ENCODE peak calls at places on chromosomes 6 and 20, in eight cellular contexts. D is LHCN-M2, U is endothelial cell, K is tibial nerve, S is K562, I is psoas muscle, C is heart right ventricle, E is EL. Y is an unnamed sample.

GRCh38 chr20:2708665-2709064 is 16.1 kb downstream of the EBF4 start:
- DNase-seq in C (no peak), U (no peak), I (no peak), D (no peak), E (no peak), S (no peak), K (no peak), Y (no peak)

GRCh38 chr20:23086931-23087411 is 847 bp upstream of the CD93 start:
- DNase-seq in D (no peak), I (peak; percentile 72), U (no peak), S (no peak), E (no peak), C (peak; percentile 78), K (no peak), Y (no peak)

GRCh38 chr6:71887006-71887743 is 825 bp downstream of the RIMS1 start:
- DNase-seq in C (no peak), I (peak; percentile 45), K (no peak), D (no peak), U (no peak), S (no peak), E (no peak), Y (no peak)

GRCh38 chr6:170344631-170345576 is 38.3 kb downstream of the FAM120B start:
- DNase-seq in C (peak; percentile 58), E (peak; percentile 88), D (peak; percentile 85), U (peak; percentile 6), I (no peak), S (no peak), K (no peak), Y (peak; percentile 63)

GRCh38 chr20:36620917-36621316 is 15.3 kb downstream of the RAB5IF start:
- DNase-seq in D (no peak), I (no peak), U (no peak), K (no peak), E (no peak), S (no peak), C (no peak), Y (no peak)

GRCh38 chr6:147136057-147136456 is 68.2 kb upstream of the STXBP5 start:
- DNase-seq in E (no peak), D (no peak), I (no peak), K (no peak), U (no peak), S (no peak), C (no peak), Y (no peak)

GRCh38 chr20:35120012-35120701 is 27.0 kb downstream of the EDEM2 start:
- DNase-seq in K (no peak), S (peak; percentile 68), D (peak; percentile 20), C (no peak), I (no peak), E (peak; percentile 75), U (no peak), Y (peak; percentile 54)

GRCh38 chr6:26739811-26740210 is 80.3 kb upstream of the ZNF322 start:
- DNase-seq in I (no peak), E (no peak), U (no peak), C (no peak), S (peak; percentile 1), K (no peak), D (no peak), Y (no peak)

GRCh38 chr20:32681175-32682084 is 7.7 kb upstream of the C20orf203 start:
- DNase-seq in U (peak; percentile 49), C (no peak), D (no peak), E (peak; percentile 41), K (no peak), I (no peak), S (peak; percentile 84), Y (peak; percentile 7)

GRCh38 chr6:143782517-143782916 is 60.6 kb upstream of the LTV1 start:
- DNase-seq in S (no peak), I (no peak), K (no peak), U (no peak), D (no peak), C (no peak), E (no peak), Y (no peak)

GRCh38 chr6:64679411-64679810 is 1027.6 kb downstream of the EYS start:
- DNase-seq in I (no peak), D (no peak), C (no peak), K (no peak), U (no peak), S (no peak), E (no peak), Y (peak; percentile 21)

GRCh38 chr6:100796049-100796823 is 84.9 kb downstream of the ASCC3 start:
- DNase-seq in I (no peak), S (no peak), E (no peak), U (no peak), D (no peak), K (no peak), C (no peak), Y (no peak)

GRCh38 chr6:25417206-25417605 is 138.0 kb downstream of the CARMIL1 start:
- DNase-seq in E (no peak), U (no peak), D (no peak), C (no peak), S (no peak), K (no peak), I (no peak), Y (peak; percentile 44)

GRCh38 chr6:156925718-156926607 is 148.8 kb downstream of the ARID1B start:
- DNase-seq in S (no peak), U (no peak), D (no peak), I (no peak), E (no peak), K (no peak), C (no peak), Y (no peak)

GRCh38 chr20:62299666-62300236 is 3.0 kb upstream of the ADRM1 start:
- DNase-seq in I (no peak), E (no peak), K (no peak), C (no peak), U (no peak), S (no peak), D (no peak), Y (no peak)

GRCh38 chr20:52087471-52087870 is 104.1 kb downstream of the ZFP64 start:
- DNase-seq in C (no peak), K (no peak), S (no peak), E (no peak), D (no peak), U (no peak), I (no peak), Y (no peak)

GRCh38 chr6:158205220-158205944 is 37.2 kb downstream of the GTF2H5 start:
- DNase-seq in U (peak; percentile 31), K (no peak), D (no peak), S (peak; percentile 67), I (no peak), C (no peak), E (no peak), Y (no peak)

GRCh38 chr6:142871910-142872331 is 73.1 kb downstream of the HIVEP2 start:
- DNase-seq in C (peak; percentile 56), K (no peak), D (peak; percentile 95), S (no peak), U (no peak), E (peak; percentile 88), I (no peak), Y (peak; percentile 97)

GRCh38 chr6:3455121-3455489 is 1.7 kb downstream of the SLC22A23 start:
- DNase-seq in U (no peak), S (no peak), K (no peak), D (no peak), C (no peak), I (no peak), E (no peak), Y (no peak)

GRCh38 chr6:134165827-134166226 is 113.4 kb upstream of the SLC2A12 start:
- DNase-seq in K (no peak), E (no peak), D (peak; percentile 60), U (no peak), S (no peak), C (no peak), I (no peak), Y (no peak)

GRCh38 chr6:157325069-157325805 is 1.9 kb upstream of the TMEM242 start:
- DNase-seq in D (no peak), C (no peak), U (no peak), E (peak; percentile 70), I (no peak), K (no peak), S (no peak), Y (no peak)

GRCh38 chr6:159097256-159097655 is 52.5 kb upstream of the TAGAP start:
- DNase-seq in C (no peak), I (no peak), D (no peak), E (no peak), U (no peak), S (no peak), K (no peak), Y (no peak)

GRCh38 chr6:156719720-156720563 is 57.2 kb upstream of the ARID1B start:
- DNase-seq in U (peak; percentile 39), D (peak; percentile 69), K (peak; percentile 93), C (peak; percentile 93), I (peak; percentile 98), E (peak; percentile 94), S (peak; percentile 90), Y (peak; percentile 80)

GRCh38 chr6:119137194-119138072 is 59.0 kb upstream of the FAM184A start:
- DNase-seq in S (peak; percentile 47), K (no peak), E (peak; percentile 9), C (no peak), I (no peak), U (no peak), D (peak; percentile 39), Y (no peak)

GRCh38 chr6:143745160-143746133 is 67.7 kb downstream of the PHACTR2 start:
- DNase-seq in E (peak; percentile 2), U (peak; percentile 33), S (no peak), K (no peak), C (peak; percentile 52), I (no peak), D (no peak), Y (no peak)

GRCh38 chr20:23165307-23165750 is 79.2 kb upstream of the CD93 start:
- DNase-seq in U (peak; percentile 17), C (no peak), S (peak; percentile 32), K (no peak), E (no peak), D (no peak), I (no peak), Y (no peak)

GRCh38 chr6:21597706-21598273 is 4.2 kb downstream of the SOX4 start:
- DNase-seq in D (peak; percentile 53), U (no peak), S (no peak), E (peak; percentile 48), I (no peak), K (no peak), C (no peak), Y (no peak)

GRCh38 chr20:54025166-54025835 is 45.1 kb downstream of the BCAS1 start:
- DNase-seq in E (no peak), C (no peak), K (no peak), D (no peak), I (no peak), S (no peak), U (no peak), Y (peak; percentile 73)

GRCh38 chr20:9939231-9939630 is 95.6 kb upstream of the ANKEF1 start:
- DNase-seq in D (no peak), E (no peak), S (no peak), U (no peak), I (no peak), C (no peak), K (no peak), Y (no peak)

GRCh38 chr6:129235167-129236072 is 352.5 kb downstream of the LAMA2 start:
- DNase-seq in U (no peak), K (no peak), S (no peak), E (no peak), I (no peak), C (no peak), D (peak; percentile 17), Y (no peak)

GRCh38 chr20:62578294-62578897 is 63.9 kb upstream of the SLCO4A1 start:
- DNase-seq in U (no peak), S (peak; percentile 53), K (no peak), E (no peak), D (no peak), C (no peak), I (no peak), Y (no peak)

GRCh38 chr20:53948383-53949318 is 121.7 kb downstream of the BCAS1 start:
- DNase-seq in S (no peak), C (no peak), K (no peak), U (no peak), I (no peak), D (no peak), E (no peak), Y (no peak)

GRCh38 chr20:4665591-4665990 is 56.1 kb upstream of the PRND start:
- DNase-seq in U (no peak), I (no peak), D (no peak), E (no peak), S (no peak), C (no peak), K (no peak), Y (no peak)

GRCh38 chr20:17696287-17696686 is 3.5 kb upstream of the BANF2 start:
- DNase-seq in K (no peak), I (no peak), D (no peak), E (no peak), S (no peak), C (no peak), U (no peak), Y (no peak)